ENCODE peak calls at places on chromosomes 3 and 15, in nine cellular contexts. D, I, W, N, L, B, Q, G and O are unnamed samples.

GRCh38 chr15:42107483-42107882 is 13.1 kb upstream of the PLA2G4D start:
- DNase-seq in D (no peak), I (no peak), W (no peak), N (no peak), L (no peak), B (peak; percentile 94), Q (no peak), G (no peak), O (no peak)

GRCh38 chr3:33729993-33730392 is 11.9 kb upstream of the CLASP2 start:
- DNase-seq in D (no peak), I (no peak), W (no peak), N (no peak), L (no peak), B (no peak), Q (no peak), G (no peak), O (no peak)

GRCh38 chr3:178714971-178715832 is 179.0 kb downstream of the KCNMB2 start:
- DNase-seq in D (no peak), I (no peak), W (no peak), N (no peak), L (no peak), B (no peak), Q (no peak), G (no peak), O (no peak)

GRCh38 chr3:28053759-28054158 is 187.7 kb upstream of the CMC1 start:
- DNase-seq in D (no peak), I (no peak), W (no peak), N (no peak), L (peak; percentile 40), B (no peak), Q (no peak), G (no peak), O (peak; percentile 8)

GRCh38 chr3:50381315-50381714 is 22.0 kb upstream of the TMEM115 start:
- DNase-seq in D (no peak), I (no peak), W (no peak), N (no peak), L (no peak), B (no peak), Q (no peak), G (no peak), O (no peak)

GRCh38 chr3:194841515-194841841 is 155.8 kb downstream of the FAM43A start:
- DNase-seq in D (no peak), I (no peak), W (no peak), N (no peak), L (no peak), B (no peak), Q (no peak), G (no peak), O (no peak)

GRCh38 chr3:44805960-44806359 is 44.4 kb downstream of the KIF15 start:
- DNase-seq in D (no peak), I (no peak), W (no peak), N (no peak), L (no peak), B (no peak), Q (no peak), G (no peak), O (no peak)

GRCh38 chr3:125683067-125683844 is 88.0 kb upstream of the OSBPL11 start:
- DNase-seq in D (no peak), I (no peak), W (no peak), N (no peak), L (no peak), B (peak; percentile 39), Q (no peak), G (no peak), O (no peak)

GRCh38 chr15:40763801-40764765 is at the start of gene GCHFR:
- DNase-seq in D (peak; percentile 82), I (no peak), W (peak; percentile 91), N (peak; percentile 66), L (peak; percentile 47), B (peak; percentile 91), Q (peak; percentile 83), G (peak; percentile 42), O (peak; percentile 82)

GRCh38 chr3:116815831-116816588 is 106.4 kb downstream of the TUSC7 start:
- DNase-seq in D (no peak), I (no peak), W (no peak), N (no peak), L (peak; percentile 82), B (no peak), Q (no peak), G (no peak), O (no peak)

GRCh38 chr3:49415931-49416601 is 3.8 kb downstream of the TCTA start:
- DNase-seq in D (no peak), I (no peak), W (no peak), N (peak; percentile 58), L (no peak), B (no peak), Q (no peak), G (no peak), O (peak; percentile 67)

GRCh38 chr3:190322604-190323240 is 476 bp upstream of the CLDN1 start:
- DNase-seq in D (no peak), I (no peak), W (no peak), N (peak; percentile 4), L (no peak), B (no peak), Q (no peak), G (no peak), O (no peak)

GRCh38 chr3:127618891-127619290 is 10.1 kb upstream of the PODXL2 start:
- DNase-seq in D (no peak), I (no peak), W (no peak), N (no peak), L (no peak), B (no peak), Q (no peak), G (no peak), O (no peak)

GRCh38 chr3:127613406-127613805 is 15.2 kb downstream of the MCM2 start:
- DNase-seq in D (no peak), I (no peak), W (no peak), N (no peak), L (no peak), B (no peak), Q (no peak), G (no peak), O (no peak)

GRCh38 chr3:127615631-127616305 is 13.2 kb upstream of the PODXL2 start:
- DNase-seq in D (no peak), I (no peak), W (no peak), N (no peak), L (no peak), B (no peak), Q (no peak), G (no peak), O (no peak)

GRCh38 chr3:127614928-127615592 is 13.9 kb upstream of the PODXL2 start:
- DNase-seq in D (no peak), I (no peak), W (no peak), N (no peak), L (no peak), B (no peak), Q (no peak), G (no peak), O (no peak)

DNA sequence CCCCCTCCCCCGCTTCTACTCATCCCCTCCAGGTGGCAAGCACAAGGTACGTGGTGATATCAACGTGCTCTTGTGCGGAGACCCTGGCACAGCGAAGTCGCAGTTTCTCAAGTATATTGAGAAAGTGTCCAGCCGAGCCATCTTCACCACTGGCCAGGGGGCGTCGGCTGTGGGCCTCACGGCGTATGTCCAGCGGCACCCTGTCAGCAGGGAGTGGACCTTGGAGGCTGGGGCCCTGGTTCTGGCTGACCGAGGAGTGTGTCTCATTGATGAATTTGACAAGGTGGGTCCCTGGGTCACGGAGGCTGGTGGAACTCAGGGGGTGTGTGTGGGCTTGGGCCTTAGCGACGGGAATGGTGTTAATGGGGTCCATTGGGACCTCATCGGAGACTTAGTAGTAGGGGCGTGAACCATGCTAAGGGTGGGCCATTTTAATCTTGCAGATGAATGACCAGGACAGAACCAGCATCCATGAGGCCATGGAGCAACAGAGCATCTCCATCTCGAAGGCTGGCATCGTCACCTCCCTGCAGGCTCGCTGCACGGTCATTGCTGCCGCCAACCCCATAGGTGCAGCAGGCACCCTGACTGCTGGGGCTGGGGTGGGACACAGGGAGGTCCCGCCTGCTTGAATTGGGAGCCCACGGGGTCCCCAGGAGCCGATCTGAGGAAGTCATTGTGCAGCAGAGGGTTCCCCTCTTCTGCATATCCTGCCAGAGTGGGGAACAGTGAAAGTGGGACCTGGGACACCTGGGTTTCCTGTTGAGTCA is 12.0 kb upstream of the PODXL2 start:
- DNase-seq in D (no peak), I (no peak), W (no peak), N (no peak), L (no peak), B (no peak), Q (no peak), G (no peak), O (no peak)
- H3K36me3 ChIP-seq in D (no peaks in the 10 kb centered on the region), I (no peaks in the 10 kb centered on the region), W (peaks cover 81% of the 10 kb centered on the region), N (no peaks in the 10 kb centered on the region), L (peaks cover 27% of the 10 kb centered on the region), B (no peaks in the 10 kb centered on the region), Q (peaks cover 37% of the 10 kb centered on the region), G (peaks cover 81% of the 10 kb centered on the region), O (peaks cover 20% of the 10 kb centered on the region)

DNA sequence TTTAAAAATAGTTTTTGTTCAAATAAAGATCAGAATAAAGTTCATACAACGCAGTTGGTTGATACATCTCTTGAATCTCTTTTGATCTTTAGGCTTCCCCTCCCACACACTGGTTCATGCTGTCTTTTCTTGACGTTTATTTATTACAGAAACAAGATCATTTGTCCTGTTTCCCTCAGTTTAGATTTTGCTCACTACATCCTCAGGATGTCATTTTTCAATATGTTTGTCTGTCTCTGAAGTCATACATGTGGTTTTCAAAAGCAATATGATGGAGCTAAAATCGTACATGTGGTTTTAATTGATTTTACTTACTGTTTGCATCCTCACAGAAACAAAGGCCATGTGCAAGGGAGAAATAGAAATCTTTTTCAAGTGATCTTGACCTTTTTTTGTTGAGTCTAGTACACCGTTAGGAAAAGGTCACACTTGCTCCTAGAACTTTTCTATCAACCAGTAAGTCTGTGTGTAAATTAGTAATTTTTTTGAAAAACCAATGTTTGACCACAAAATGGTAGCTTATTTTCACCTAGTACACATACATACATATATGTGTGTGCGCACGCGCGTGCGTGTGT is 63.7 kb upstream of the SENP5 start:
- DNase-seq in D (no peak), I (no peak), W (no peak), N (peak; percentile 51), L (no peak), B (no peak), Q (no peak), G (no peak), O (peak; percentile 38)
- H3K36me3 ChIP-seq in D (peaks cover 11% of the 10 kb centered on the region), I (no peaks in the 10 kb centered on the region), W (peaks cover 73% of the 10 kb centered on the region), N (peaks cover 29% of the 10 kb centered on the region), L (peaks cover 31% of the 10 kb centered on the region), B (peaks cover 8% of the 10 kb centered on the region), Q (peaks cover 9% of the 10 kb centered on the region), G (peaks cover 14% of the 10 kb centered on the region), O (peaks cover 67% of the 10 kb centered on the region)

DNA sequence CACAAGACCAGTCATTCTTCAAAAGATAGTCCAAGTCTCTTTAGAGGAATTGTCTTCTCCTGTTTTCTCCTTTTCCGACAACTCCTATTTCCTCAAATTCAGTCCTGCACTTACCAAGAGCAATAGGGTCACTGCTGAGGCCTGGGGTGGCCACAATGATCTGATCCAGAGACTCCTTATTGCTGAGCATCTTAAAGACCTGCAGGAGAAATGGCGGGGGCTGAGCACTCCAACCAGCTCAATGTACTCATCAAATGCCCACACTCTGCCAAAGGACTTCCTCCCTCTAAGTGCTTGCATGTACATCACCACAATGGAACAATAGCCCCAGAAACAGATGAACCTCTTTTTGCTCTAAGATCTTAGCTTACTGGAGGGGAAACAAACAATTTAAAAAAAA is 9.6 kb downstream of the UBL7 start:
- DNase-seq in D (no peak), I (no peak), W (no peak), N (no peak), L (no peak), B (no peak), Q (no peak), G (no peak), O (no peak)
- H3K36me3 ChIP-seq in D (peaks cover 21% of the 10 kb centered on the region), I (peaks cover 18% of the 10 kb centered on the region), W (peaks cover 22% of the 10 kb centered on the region), N (peaks cover 58% of the 10 kb centered on the region), L (peaks cover 43% of the 10 kb centered on the region), B (peaks cover 16% of the 10 kb centered on the region), Q (peaks cover 7% of the 10 kb centered on the region), G (peaks cover 38% of the 10 kb centered on the region), O (peaks cover 89% of the 10 kb centered on the region)

GRCh38 chr3:193116871-193117270 is 124.2 kb upstream of the PLAAT1 start:
- DNase-seq in D (no peak), I (no peak), W (no peak), N (no peak), L (no peak), B (no peak), Q (no peak), G (no peak), O (no peak)
- H3K36me3 ChIP-seq in D (no peaks in the 10 kb centered on the region), I (no peaks in the 10 kb centered on the region), W (peaks cover 3% of the 10 kb centered on the region), N (no peaks in the 10 kb centered on the region), L (no peaks in the 10 kb centered on the region), B (no peaks in the 10 kb centered on the region), Q (no peaks in the 10 kb centered on the region), G (no peaks in the 10 kb centered on the region), O (no peaks in the 10 kb centered on the region)